ENCODE peak calls at places on chromosomes 2 and 18, in ten cellular contexts. One of them, this sample, is unnamed.

GRCh38 chr2:229660951-229661350 is 53.4 kb downstream of the DNER start:
- DNase-seq in A549: no peak
- DNase-seq in small intestine: no peak
- DNase-seq in ovary: no peak
- DNase-seq in mucosa of descending colon: no peak
- DNase-seq in heart right ventricle: no peak
- DNase-seq in PC-9: no peak
- DNase-seq in adrenal gland: no peak
- DNase-seq in stomach: no peak
- DNase-seq in cardiac muscle cell: peak; percentile 4
- DNase-seq in this sample: no peak

GRCh38 chr2:165275932-165276331 is 36.7 kb downstream of the SCN2A start:
- DNase-seq in ovary: no peak
- DNase-seq in small intestine: no peak
- DNase-seq in A549: no peak
- DNase-seq in heart right ventricle: no peak
- DNase-seq in stomach: no peak
- DNase-seq in mucosa of descending colon: no peak
- DNase-seq in adrenal gland: no peak
- DNase-seq in cardiac muscle cell: no peak
- DNase-seq in PC-9: no peak
- DNase-seq in this sample: no peak

GRCh38 chr2:43837033-43837432 is 1.6 kb downstream of the ABCG5 start:
- DNase-seq in ovary: no peak
- DNase-seq in A549: no peak
- DNase-seq in small intestine: no peak
- DNase-seq in stomach: no peak
- DNase-seq in mucosa of descending colon: no peak
- DNase-seq in adrenal gland: no peak
- DNase-seq in heart right ventricle: no peak
- DNase-seq in PC-9: no peak
- DNase-seq in cardiac muscle cell: no peak
- DNase-seq in this sample: no peak

GRCh38 chr18:49090901-49091300 is 140.1 kb upstream of the SMAD7 start:
- DNase-seq in A549: no peak
- DNase-seq in mucosa of descending colon: no peak
- DNase-seq in PC-9: no peak
- DNase-seq in small intestine: no peak
- DNase-seq in stomach: no peak
- DNase-seq in adrenal gland: no peak
- DNase-seq in heart right ventricle: no peak
- DNase-seq in cardiac muscle cell: no peak
- DNase-seq in ovary: no peak
- DNase-seq in this sample: no peak

GRCh38 chr18:2653467-2653866 is 2.1 kb upstream of the SMCHD1 start:
- DNase-seq in adrenal gland: no peak
- DNase-seq in mucosa of descending colon: no peak
- DNase-seq in ovary: no peak
- DNase-seq in heart right ventricle: no peak
- DNase-seq in stomach: no peak
- DNase-seq in PC-9: no peak
- DNase-seq in A549: no peak
- DNase-seq in small intestine: no peak
- DNase-seq in cardiac muscle cell: no peak
- DNase-seq in this sample: no peak

GRCh38 chr2:171703574-171704347 is 16.5 kb downstream of the DYNC1I2 start:
- DNase-seq in PC-9: peak; percentile 59
- DNase-seq in small intestine: no peak
- DNase-seq in A549: peak; percentile 11
- DNase-seq in heart right ventricle: no peak
- DNase-seq in cardiac muscle cell: peak; percentile 55
- DNase-seq in mucosa of descending colon: no peak
- DNase-seq in adrenal gland: no peak
- DNase-seq in ovary: no peak
- DNase-seq in stomach: no peak
- DNase-seq in this sample: no peak

GRCh38 chr2:32925976-32926707 is 20.6 kb upstream of the LTBP1 start:
- DNase-seq in cardiac muscle cell: no peak
- DNase-seq in heart right ventricle: no peak
- DNase-seq in adrenal gland: no peak
- DNase-seq in stomach: no peak
- DNase-seq in small intestine: no peak
- DNase-seq in ovary: no peak
- DNase-seq in mucosa of descending colon: no peak
- DNase-seq in PC-9: no peak
- DNase-seq in A549: no peak
- DNase-seq in this sample: no peak

GRCh38 chr2:39772086-39772811 is 6.8 kb downstream of the THUMPD2 start:
- DNase-seq in adrenal gland: no peak
- DNase-seq in cardiac muscle cell: peak; percentile 33
- DNase-seq in ovary: no peak
- DNase-seq in mucosa of descending colon: no peak
- DNase-seq in heart right ventricle: no peak
- DNase-seq in small intestine: no peak
- DNase-seq in A549: no peak
- DNase-seq in stomach: no peak
- DNase-seq in PC-9: peak; percentile 39
- DNase-seq in this sample: no peak

GRCh38 chr2:102753563-102754159 is 8.2 kb upstream of the TMEM182 start:
- DNase-seq in heart right ventricle: no peak
- DNase-seq in stomach: peak; percentile 32
- DNase-seq in ovary: no peak
- DNase-seq in adrenal gland: peak; percentile 8
- DNase-seq in PC-9: peak; percentile 45
- DNase-seq in A549: peak; percentile 15
- DNase-seq in cardiac muscle cell: peak; percentile 72
- DNase-seq in mucosa of descending colon: no peak
- DNase-seq in small intestine: peak; percentile 54
- DNase-seq in this sample: peak; percentile 25

GRCh38 chr2:106115250-106115649 is 78.9 kb downstream of the UXS1 start:
- DNase-seq in mucosa of descending colon: no peak
- DNase-seq in A549: peak; percentile 51
- DNase-seq in heart right ventricle: no peak
- DNase-seq in PC-9: peak; percentile 86
- DNase-seq in cardiac muscle cell: peak; percentile 46
- DNase-seq in stomach: no peak
- DNase-seq in adrenal gland: no peak
- DNase-seq in ovary: no peak
- DNase-seq in small intestine: no peak
- DNase-seq in this sample: no peak

GRCh38 chr2:156470975-156471583 is 34.9 kb downstream of the GPD2 start:
- DNase-seq in ovary: no peak
- DNase-seq in adrenal gland: no peak
- DNase-seq in cardiac muscle cell: no peak
- DNase-seq in stomach: no peak
- DNase-seq in small intestine: no peak
- DNase-seq in PC-9: no peak
- DNase-seq in heart right ventricle: no peak
- DNase-seq in mucosa of descending colon: no peak
- DNase-seq in A549: no peak
- DNase-seq in this sample: no peak
- H3K4me1 ChIP-seq in ovary: peaks cover 11% of the 10 kb centered on the region
- H3K4me1 ChIP-seq in adrenal gland: peaks cover 24% of the 10 kb centered on the region
- H3K4me1 ChIP-seq in cardiac muscle cell: peaks cover 5% of the 10 kb centered on the region
- H3K4me1 ChIP-seq in stomach: peaks cover 35% of the 10 kb centered on the region
- H3K4me1 ChIP-seq in small intestine: peaks cover 2% of the 10 kb centered on the region
- H3K4me1 ChIP-seq in PC-9: no peaks in the 10 kb centered on the region
- H3K4me1 ChIP-seq in heart right ventricle: peaks cover 29% of the 10 kb centered on the region
- H3K4me1 ChIP-seq in mucosa of descending colon: peaks cover 19% of the 10 kb centered on the region
- H3K4me1 ChIP-seq in A549: peaks cover 20% of the 10 kb centered on the region
- H3K4me1 ChIP-seq in this sample: peaks cover 10% of the 10 kb centered on the region

GRCh38 chr2:216350214-216350789 is 22.0 kb downstream of the MARCHF4 start:
- DNase-seq in mucosa of descending colon: no peak
- DNase-seq in PC-9: no peak
- DNase-seq in ovary: no peak
- DNase-seq in adrenal gland: no peak
- DNase-seq in cardiac muscle cell: no peak
- DNase-seq in heart right ventricle: no peak
- DNase-seq in small intestine: peak; percentile 19
- DNase-seq in stomach: no peak
- DNase-seq in A549: no peak
- DNase-seq in this sample: no peak

GRCh38 chr2:216351172-216351925 is 20.9 kb downstream of the MARCHF4 start:
- DNase-seq in stomach: no peak
- DNase-seq in adrenal gland: no peak
- DNase-seq in small intestine: no peak
- DNase-seq in mucosa of descending colon: no peak
- DNase-seq in heart right ventricle: no peak
- DNase-seq in ovary: no peak
- DNase-seq in A549: no peak
- DNase-seq in cardiac muscle cell: peak; percentile 56
- DNase-seq in PC-9: no peak
- DNase-seq in this sample: no peak

GRCh38 chr2:216348909-216349308 is 23.4 kb downstream of the MARCHF4 start:
- DNase-seq in small intestine: peak; percentile 17
- DNase-seq in cardiac muscle cell: peak; percentile 61
- DNase-seq in PC-9: peak; percentile 43
- DNase-seq in A549: no peak
- DNase-seq in mucosa of descending colon: no peak
- DNase-seq in heart right ventricle: no peak
- DNase-seq in adrenal gland: no peak
- DNase-seq in stomach: no peak
- DNase-seq in ovary: no peak
- DNase-seq in this sample: no peak

GRCh38 chr2:216346781-216347180 is 25.5 kb downstream of the MARCHF4 start:
- DNase-seq in A549: no peak
- DNase-seq in cardiac muscle cell: no peak
- DNase-seq in stomach: no peak
- DNase-seq in adrenal gland: no peak
- DNase-seq in small intestine: no peak
- DNase-seq in ovary: no peak
- DNase-seq in heart right ventricle: no peak
- DNase-seq in PC-9: no peak
- DNase-seq in mucosa of descending colon: no peak
- DNase-seq in this sample: no peak

DNA sequence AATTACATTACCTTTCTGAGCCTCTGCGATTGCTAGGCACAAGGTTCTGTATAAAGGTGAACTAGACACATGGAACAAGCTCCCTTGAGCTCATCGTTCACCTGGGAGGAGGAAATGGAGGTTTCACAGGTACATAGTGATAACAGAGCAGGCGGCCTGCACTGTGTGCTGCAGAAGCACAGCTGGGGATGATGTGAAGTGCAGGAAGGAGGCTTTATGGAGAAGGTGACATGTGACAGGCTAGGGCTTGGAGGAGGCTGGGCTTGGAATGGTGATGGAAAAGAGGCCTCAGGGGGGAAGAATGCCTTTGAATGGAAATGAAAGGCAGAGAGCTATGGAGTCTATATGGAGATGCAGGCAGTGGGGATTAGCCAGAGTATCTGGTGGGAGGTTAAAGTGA is 22.9 kb downstream of the MARCHF4 start:
- DNase-seq in mucosa of descending colon: no peak
- DNase-seq in stomach: no peak
- DNase-seq in small intestine: peak; percentile 41
- DNase-seq in cardiac muscle cell: no peak
- DNase-seq in PC-9: no peak
- DNase-seq in adrenal gland: no peak
- DNase-seq in A549: no peak
- DNase-seq in heart right ventricle: no peak
- DNase-seq in ovary: no peak
- DNase-seq in this sample: no peak
- H3K4me1 ChIP-seq in mucosa of descending colon: no peaks in the 10 kb centered on the region
- H3K4me1 ChIP-seq in stomach: no peaks in the 10 kb centered on the region
- H3K4me1 ChIP-seq in small intestine: no peaks in the 10 kb centered on the region
- H3K4me1 ChIP-seq in cardiac muscle cell: peaks cover 14% of the 10 kb centered on the region
- H3K4me1 ChIP-seq in PC-9: peaks cover 10% of the 10 kb centered on the region
- H3K4me1 ChIP-seq in adrenal gland: no peaks in the 10 kb centered on the region
- H3K4me1 ChIP-seq in A549: peaks cover 32% of the 10 kb centered on the region
- H3K4me1 ChIP-seq in heart right ventricle: no peaks in the 10 kb centered on the region
- H3K4me1 ChIP-seq in ovary: no peaks in the 10 kb centered on the region
- H3K4me1 ChIP-seq in this sample: no peaks in the 10 kb centered on the region

GRCh38 chr2:191312163-191312562 is 67.0 kb downstream of the MYO1B start:
- DNase-seq in ovary: no peak
- DNase-seq in adrenal gland: no peak
- DNase-seq in PC-9: no peak
- DNase-seq in small intestine: no peak
- DNase-seq in stomach: no peak
- DNase-seq in heart right ventricle: no peak
- DNase-seq in cardiac muscle cell: no peak
- DNase-seq in A549: no peak
- DNase-seq in mucosa of descending colon: no peak
- DNase-seq in this sample: no peak

GRCh38 chr2:191315365-191315752 is 70.2 kb downstream of the MYO1B start:
- DNase-seq in PC-9: no peak
- DNase-seq in ovary: no peak
- DNase-seq in adrenal gland: no peak
- DNase-seq in A549: no peak
- DNase-seq in cardiac muscle cell: no peak
- DNase-seq in stomach: no peak
- DNase-seq in small intestine: no peak
- DNase-seq in heart right ventricle: no peak
- DNase-seq in mucosa of descending colon: no peak
- DNase-seq in this sample: no peak

GRCh38 chr2:191312662-191313061 is 67.5 kb downstream of the MYO1B start:
- DNase-seq in mucosa of descending colon: no peak
- DNase-seq in small intestine: no peak
- DNase-seq in ovary: no peak
- DNase-seq in heart right ventricle: no peak
- DNase-seq in stomach: no peak
- DNase-seq in PC-9: no peak
- DNase-seq in cardiac muscle cell: no peak
- DNase-seq in adrenal gland: no peak
- DNase-seq in A549: no peak
- DNase-seq in this sample: no peak

GRCh38 chr2:191316246-191316645 is 71.0 kb downstream of the MYO1B start:
- DNase-seq in adrenal gland: no peak
- DNase-seq in small intestine: no peak
- DNase-seq in PC-9: no peak
- DNase-seq in mucosa of descending colon: no peak
- DNase-seq in heart right ventricle: no peak
- DNase-seq in ovary: no peak
- DNase-seq in stomach: no peak
- DNase-seq in A549: no peak
- DNase-seq in cardiac muscle cell: no peak
- DNase-seq in this sample: no peak

GRCh38 chr2:191314697-191315364 is 69.6 kb downstream of the MYO1B start:
- DNase-seq in A549: no peak
- DNase-seq in cardiac muscle cell: no peak
- DNase-seq in PC-9: no peak
- DNase-seq in small intestine: no peak
- DNase-seq in ovary: no peak
- DNase-seq in heart right ventricle: no peak
- DNase-seq in stomach: no peak
- DNase-seq in mucosa of descending colon: no peak
- DNase-seq in adrenal gland: no peak
- DNase-seq in this sample: no peak
- H3K4me1 ChIP-seq in A549: peaks cover 71% of the 10 kb centered on the region
- H3K4me1 ChIP-seq in cardiac muscle cell: no peaks in the 10 kb centered on the region
- H3K4me1 ChIP-seq in PC-9: peaks cover 39% of the 10 kb centered on the region
- H3K4me1 ChIP-seq in small intestine: peaks cover 3% of the 10 kb centered on the region
- H3K4me1 ChIP-seq in ovary: peaks cover 2% of the 10 kb centered on the region
- H3K4me1 ChIP-seq in heart right ventricle: peaks cover 13% of the 10 kb centered on the region
- H3K4me1 ChIP-seq in stomach: peaks cover 10% of the 10 kb centered on the region
- H3K4me1 ChIP-seq in mucosa of descending colon: peaks cover 11% of the 10 kb centered on the region
- H3K4me1 ChIP-seq in adrenal gland: no peaks in the 10 kb centered on the region
- H3K4me1 ChIP-seq in this sample: peaks cover 10% of the 10 kb centered on the region

DNA sequence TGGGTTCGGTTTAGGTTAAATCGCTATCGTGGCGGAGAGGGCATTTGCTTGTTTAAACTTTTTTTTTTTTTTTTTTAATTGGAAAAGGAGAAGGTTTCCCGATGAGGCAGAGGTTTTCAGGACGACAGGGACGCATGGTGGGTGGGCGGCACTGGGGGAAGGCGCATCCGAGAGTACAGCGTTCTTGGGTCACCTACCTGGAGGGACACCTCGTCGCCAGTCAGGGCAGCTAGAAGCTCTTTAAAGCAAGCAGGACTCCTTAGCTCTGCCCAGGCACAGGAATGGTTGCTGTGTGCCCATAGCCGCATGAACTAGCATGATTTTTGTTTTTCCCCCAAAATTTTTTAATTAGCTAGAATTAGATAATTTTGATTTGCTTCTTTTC is 444 bp downstream of the LDLRAD4 start:
- DNase-seq in heart right ventricle: no peak
- DNase-seq in adrenal gland: no peak
- DNase-seq in cardiac muscle cell: no peak
- DNase-seq in PC-9: no peak
- DNase-seq in mucosa of descending colon: no peak
- DNase-seq in ovary: no peak
- DNase-seq in stomach: no peak
- DNase-seq in small intestine: peak; percentile 11
- DNase-seq in A549: no peak
- DNase-seq in this sample: no peak
- H3K4me1 ChIP-seq in heart right ventricle: peaks cover 56% of the 10 kb centered on the region
- H3K4me1 ChIP-seq in adrenal gland: peaks cover 62% of the 10 kb centered on the region
- H3K4me1 ChIP-seq in cardiac muscle cell: peaks cover 27% of the 10 kb centered on the region
- H3K4me1 ChIP-seq in PC-9: no peaks in the 10 kb centered on the region
- H3K4me1 ChIP-seq in mucosa of descending colon: peaks cover 64% of the 10 kb centered on the region
- H3K4me1 ChIP-seq in ovary: peaks cover 6% of the 10 kb centered on the region
- H3K4me1 ChIP-seq in stomach: peaks cover 42% of the 10 kb centered on the region
- H3K4me1 ChIP-seq in small intestine: peaks cover 10% of the 10 kb centered on the region
- H3K4me1 ChIP-seq in A549: peaks cover 17% of the 10 kb centered on the region
- H3K4me1 ChIP-seq in this sample: peaks cover 49% of the 10 kb centered on the region